ENCODE peak calls at places on chromosomes 16 and 17, in seven cellular contexts. O is body of pancreas, R is dermis blood vessel endothelial cell, U is NCI-H1092, V is HT1080, I is LoVo, J is iris pigment epithelial cell. K is an unnamed sample.

GRCh38 chr16:1069154-1069553 is 3.4 kb upstream of the SSTR5 start:
- DNase-seq in O (peak; percentile 28), I (no peak), U (no peak), J (no peak), R (no peak), V (no peak), K (no peak)

GRCh38 chr17:27538156-27538955 is 82.1 kb downstream of the KSR1 start:
- DNase-seq in V (no peak), J (no peak), O (no peak), I (no peak), U (no peak), R (no peak), K (peak; percentile 80)

GRCh38 chr17:8121531-8122390 is 2.1 kb downstream of the HES7 start:
- DNase-seq in I (peak; percentile 79), R (peak; percentile 75), V (peak; percentile 74), J (peak; percentile 65), O (peak; percentile 59), U (peak; percentile 13), K (peak; percentile 45)

GRCh38 chr17:72419866-72420774 is 299.3 kb downstream of the SOX9 start:
- DNase-seq in I (peak; percentile 45), J (peak; percentile 43), U (no peak), R (no peak), V (no peak), O (no peak), K (peak; percentile 66)

GRCh38 chr16:10971560-10971961 is 27.2 kb downstream of the CLEC16A start:
- DNase-seq in J (peak; percentile 83), O (peak; percentile 38), V (peak; percentile 80), U (peak; percentile 22), I (peak; percentile 63), R (peak; percentile 86), K (peak; percentile 69)

GRCh38 chr17:16108386-16108785 is 106.9 kb downstream of the NCOR1 start:
- DNase-seq in V (no peak), R (no peak), O (no peak), I (no peak), U (no peak), J (no peak), K (no peak)

GRCh38 chr16:3645504-3646347 is 8.8 kb upstream of the DNASE1 start:
- DNase-seq in O (no peak), V (no peak), R (no peak), J (peak; percentile 74), I (no peak), U (no peak), K (peak; percentile 47)

GRCh38 chr17:43418441-43419374 is 19.9 kb downstream of the ARL4D start:
- DNase-seq in R (peak; percentile 25), V (peak; percentile 94), I (no peak), J (peak; percentile 92), O (peak; percentile 24), U (peak; percentile 48), K (peak; percentile 90)

GRCh38 chr17:36501351-36501750 is 14.9 kb downstream of the ZNHIT3 start:
- DNase-seq in U (no peak), R (no peak), V (no peak), J (no peak), O (no peak), I (no peak), K (no peak)

GRCh38 chr17:20852541-20853370 is 190.1 kb downstream of the USP22 start:
- DNase-seq in I (no peak), V (no peak), J (peak; percentile 7), R (peak; percentile 11), U (no peak), O (peak; percentile 24), K (peak; percentile 20)

GRCh38 chr16:27324851-27325301 is 11.1 kb downstream of the IL4R start:
- DNase-seq in V (no peak), O (no peak), U (no peak), R (no peak), J (no peak), I (no peak), K (no peak)

GRCh38 chr17:32660496-32660895 is 173.7 kb downstream of the CDK5R1 start:
- DNase-seq in O (no peak), J (no peak), V (no peak), R (no peak), I (no peak), U (no peak), K (no peak)

GRCh38 chr17:4179071-4179470 is 36.1 kb downstream of the CYB5D2 start:
- DNase-seq in I (no peak), R (no peak), J (peak; percentile 8), U (no peak), V (no peak), O (no peak), K (no peak)

GRCh38 chr17:68381076-68381900 is 76.0 kb downstream of the WIPI1 start:
- DNase-seq in J (peak; percentile 95), R (peak; percentile 87), O (no peak), U (no peak), I (peak; percentile 61), V (peak; percentile 54), K (peak; percentile 96)

GRCh38 chr17:79842656-79843474 is 3.6 kb upstream of the CBX4 start:
- DNase-seq in O (peak; percentile 17), J (peak; percentile 27), V (no peak), R (no peak), I (no peak), U (no peak), K (no peak)

GRCh38 chr16:15043344-15043743 is 12.5 kb downstream of the NTAN1 start:
- DNase-seq in J (no peak), O (no peak), U (no peak), R (no peak), V (no peak), I (no peak), K (no peak)

GRCh38 chr16:74100405-74101316 is 196.0 kb upstream of the PSMD7 start:
- DNase-seq in J (no peak), R (no peak), U (peak; percentile 23), V (no peak), I (no peak), O (no peak), K (no peak)

GRCh38 chr16:67964477-67965131 is 3.8 kb downstream of the SLC12A4 start:
- DNase-seq in R (no peak), J (no peak), U (no peak), O (no peak), I (no peak), V (no peak), K (no peak)

GRCh38 chr16:31464348-31464769 is 5.1 kb downstream of the ARMC5 start:
- DNase-seq in J (no peak), O (no peak), V (no peak), R (no peak), I (no peak), U (no peak), K (no peak)

K was measured in astrocyte.